ENCODE peak calls at places on chromosomes 3 and 15, in seven cellular contexts. T is stomach, Q is K562, C is HepG2, S is transverse colon, Z is sigmoid colon, U is HCT116. H is an unnamed sample.

GRCh38 chr15:39157902-39158301 is 423.0 kb upstream of the THBS1 start:
- DNase-seq in T (no peak), Q (peak), C (no peak), S (no peak), Z (no peak), U (no peak), H (no peak)

GRCh38 chr15:75578948-75579908 is at the start of gene PTPN9:
- DNase-seq in T (peak), Q (peak), C (peak), S (peak), Z (peak), U (peak), H (peak)

GRCh38 chr3:43378066-43378935 is 92.0 kb downstream of the SNRK start:
- DNase-seq in T (peak), Q (peak), C (peak), S (peak), Z (no peak), U (peak), H (peak)

GRCh38 chr3:9976736-9977709 is 9.6 kb downstream of the EMC3 start:
- DNase-seq in T (peak), Q (peak), C (peak), S (peak), Z (peak), U (peak), H (no peak)

GRCh38 chr3:481680-482079 is 285.1 kb downstream of the CHL1 start:
- DNase-seq in T (no peak), Q (no peak), C (no peak), S (no peak), Z (no peak), U (no peak), H (no peak)

GRCh38 chr15:89761009-89761831 is 10.2 kb upstream of the MESP1 start:
- DNase-seq in T (peak), Q (no peak), C (no peak), S (peak), Z (no peak), U (no peak), H (peak)

GRCh38 chr3:11755276-11755675 is 91.4 kb downstream of the TAMM41 start:
- DNase-seq in T (no peak), Q (no peak), C (no peak), S (no peak), Z (no peak), U (no peak), H (no peak)

GRCh38 chr15:70528270-70528706 is 235.1 kb downstream of the UACA start:
- DNase-seq in T (peak), Q (peak), C (peak), S (peak), Z (no peak), U (peak), H (peak)

GRCh38 chr3:168102735-168103410 is 7.1 kb upstream of the GOLIM4 start:
- DNase-seq in T (no peak), Q (no peak), C (no peak), S (no peak), Z (no peak), U (no peak), H (no peak)

GRCh38 chr3:173397161-173398110 is at the start of gene NLGN1:
- DNase-seq in T (peak), Q (peak), C (no peak), S (peak), Z (peak), U (no peak), H (peak)

GRCh38 chr3:110296885-110297284 is 774.7 kb upstream of the NECTIN3 start:
- DNase-seq in T (no peak), Q (no peak), C (no peak), S (no peak), Z (no peak), U (no peak), H (no peak)

GRCh38 chr3:62193586-62194345 is 179.6 kb downstream of the FEZF2 start:
- DNase-seq in T (no peak), Q (no peak), C (no peak), S (no peak), Z (no peak), U (no peak), H (no peak)

GRCh38 chr3:120816728-120817127 is 74.2 kb downstream of the GTF2E1 start:
- DNase-seq in T (no peak), Q (no peak), C (no peak), S (no peak), Z (no peak), U (no peak), H (no peak)

GRCh38 chr3:64215559-64215958 is 9.7 kb downstream of the PRICKLE2 start:
- DNase-seq in T (no peak), Q (no peak), C (no peak), S (no peak), Z (no peak), U (no peak), H (no peak)

GRCh38 chr3:147368561-147369151 is 37.7 kb downstream of the ZIC4 start:
- DNase-seq in T (no peak), Q (no peak), C (peak), S (no peak), Z (no peak), U (no peak), H (no peak)

GRCh38 chr15:74616020-74616939 is 644 bp downstream of the CLK3 start:
- DNase-seq in T (peak), Q (peak), C (peak), S (peak), Z (peak), U (no peak), H (peak)

GRCh38 chr3:131172502-131172901 is 145.8 kb downstream of the NEK11 start:
- DNase-seq in T (no peak), Q (no peak), C (no peak), S (no peak), Z (no peak), U (no peak), H (no peak)

GRCh38 chr3:42750834-42751233 is 22.2 kb downstream of the CCDC13 start:
- DNase-seq in T (peak), Q (no peak), C (no peak), S (no peak), Z (peak), U (no peak), H (peak)

GRCh38 chr3:197682713-197683112 is 54.0 kb downstream of the RUBCN start:
- DNase-seq in T (no peak), Q (no peak), C (no peak), S (no peak), Z (no peak), U (no peak), H (no peak)

GRCh38 chr3:57696861-57697321 is 4.0 kb upstream of the DENND6A start:
- DNase-seq in T (no peak), Q (no peak), C (no peak), S (no peak), Z (no peak), U (no peak), H (no peak)

GRCh38 chr15:35410775-35411174 is 135.2 kb downstream of the DPH6 start:
- DNase-seq in T (no peak), Q (no peak), C (no peak), S (no peak), Z (no peak), U (no peak), H (no peak)

GRCh38 chr3:176650478-176650877 is 546.8 kb downstream of the TBL1XR1 start:
- DNase-seq in T (no peak), Q (peak), C (no peak), S (no peak), Z (no peak), U (no peak), H (no peak)

GRCh38 chr3:167728176-167728575 is 6.5 kb downstream of the PDCD10 start:
- DNase-seq in T (no peak), Q (peak), C (no peak), S (no peak), Z (no peak), U (no peak), H (no peak)

GRCh38 chr3:54206874-54207273 is 84.5 kb downstream of the CACNA2D3 start:
- DNase-seq in T (no peak), Q (no peak), C (no peak), S (no peak), Z (no peak), U (no peak), H (no peak)

GRCh38 chr3:26438981-26439884 is 183.3 kb upstream of the LRRC3B start:
- DNase-seq in T (no peak), Q (no peak), C (no peak), S (no peak), Z (no peak), U (no peak), H (no peak)

GRCh38 chr3:17081520-17081919 is 196.8 kb downstream of the PLCL2 start:
- DNase-seq in T (no peak), Q (no peak), C (no peak), S (no peak), Z (no peak), U (no peak), H (no peak)

GRCh38 chr3:36944641-36945270 is at the start of gene TRANK1:
- DNase-seq in T (peak), Q (no peak), C (no peak), S (peak), Z (peak), U (no peak), H (peak)

GRCh38 chr3:78888650-78889049 is 879.1 kb downstream of the ROBO1 start:
- DNase-seq in T (no peak), Q (no peak), C (no peak), S (no peak), Z (no peak), U (no peak), H (no peak)

GRCh38 chr3:171160326-171160725 is 133.8 kb upstream of the SLC2A2 start:
- DNase-seq in T (no peak), Q (no peak), C (no peak), S (no peak), Z (no peak), U (no peak), H (no peak)

GRCh38 chr3:136247436-136247835 is 2.7 kb upstream of the PCCB start:
- DNase-seq in T (no peak), Q (no peak), C (no peak), S (no peak), Z (no peak), U (no peak), H (no peak)

GRCh38 chr15:42121667-42122066 is 27.3 kb upstream of the PLA2G4D start:
- DNase-seq in T (peak), Q (no peak), C (no peak), S (no peak), Z (no peak), U (no peak), H (no peak)

GRCh38 chr3:149813367-149814281 is 609 bp downstream of the RNF13 start:
- DNase-seq in T (no peak), Q (peak), C (peak), S (peak), Z (peak), U (no peak), H (peak)

GRCh38 chr3:136973352-136973751 is 15.6 kb downstream of the IL20RB start:
- DNase-seq in T (no peak), Q (no peak), C (peak), S (no peak), Z (no peak), U (no peak), H (no peak)

GRCh38 chr3:29268651-29269050 is 12.2 kb upstream of the RBMS3 start:
- DNase-seq in T (no peak), Q (no peak), C (no peak), S (no peak), Z (no peak), U (no peak), H (no peak)

GRCh38 chr3:167489571-167489970 is 15.7 kb upstream of the SERPINI2 start:
- DNase-seq in T (no peak), Q (no peak), C (no peak), S (no peak), Z (no peak), U (no peak), H (no peak)

GRCh38 chr3:152173627-152174026 is 95.1 kb upstream of the MBNL1 start:
- DNase-seq in T (no peak), Q (no peak), C (no peak), S (no peak), Z (no peak), U (no peak), H (no peak)

GRCh38 chr15:84795186-84795585 is 22.0 kb upstream of the ALPK3 start:
- DNase-seq in T (no peak), Q (no peak), C (no peak), S (no peak), Z (no peak), U (no peak), H (no peak)

GRCh38 chr3:9754678-9755077 is 4.9 kb downstream of the OGG1 start:
- DNase-seq in T (no peak), Q (no peak), C (no peak), S (no peak), Z (no peak), U (no peak), H (no peak)

GRCh38 chr3:52238193-52238760 is 681 bp downstream of the TWF2 start:
- DNase-seq in T (no peak), Q (peak), C (peak), S (no peak), Z (no peak), U (no peak), H (no peak)

GRCh38 chr3:52237659-52238172 is 1.2 kb downstream of the TWF2 start:
- DNase-seq in T (peak), Q (peak), C (no peak), S (peak), Z (peak), U (peak), H (peak)

GRCh38 chr3:52240886-52241244 is 1.9 kb upstream of the TWF2 start:
- DNase-seq in T (no peak), Q (no peak), C (no peak), S (no peak), Z (no peak), U (no peak), H (no peak)

GRCh38 chr3:52240059-52240885 is 1.3 kb upstream of the TWF2 start:
- DNase-seq in T (no peak), Q (peak), C (peak), S (peak), Z (peak), U (peak), H (peak)

GRCh38 chr3:52238761-52239701 is at the start of gene TWF2:
- DNase-seq in T (peak), Q (peak), C (peak), S (peak), Z (peak), U (peak), H (peak)
- TF ChIP-seq POLR2A in T (no peak), Q (peak), C (no peak), S (peak), Z (peak), U (peak), H (no peak)

GRCh38 chr15:56838085-56838484 is 80.4 kb upstream of the TCF12 start:
- DNase-seq in T (no peak), Q (no peak), C (no peak), S (no peak), Z (no peak), U (no peak), H (no peak)

GRCh38 chr15:56832125-56832524 is 86.3 kb upstream of the TCF12 start:
- DNase-seq in T (peak), Q (no peak), C (no peak), S (peak), Z (peak), U (no peak), H (no peak)

GRCh38 chr15:56839099-56839498 is 79.3 kb upstream of the TCF12 start:
- DNase-seq in T (no peak), Q (no peak), C (no peak), S (no peak), Z (no peak), U (no peak), H (no peak)

GRCh38 chr15:56837281-56837680 is 81.2 kb upstream of the TCF12 start:
- DNase-seq in T (no peak), Q (no peak), C (no peak), S (no peak), Z (no peak), U (no peak), H (no peak)

DNA sequence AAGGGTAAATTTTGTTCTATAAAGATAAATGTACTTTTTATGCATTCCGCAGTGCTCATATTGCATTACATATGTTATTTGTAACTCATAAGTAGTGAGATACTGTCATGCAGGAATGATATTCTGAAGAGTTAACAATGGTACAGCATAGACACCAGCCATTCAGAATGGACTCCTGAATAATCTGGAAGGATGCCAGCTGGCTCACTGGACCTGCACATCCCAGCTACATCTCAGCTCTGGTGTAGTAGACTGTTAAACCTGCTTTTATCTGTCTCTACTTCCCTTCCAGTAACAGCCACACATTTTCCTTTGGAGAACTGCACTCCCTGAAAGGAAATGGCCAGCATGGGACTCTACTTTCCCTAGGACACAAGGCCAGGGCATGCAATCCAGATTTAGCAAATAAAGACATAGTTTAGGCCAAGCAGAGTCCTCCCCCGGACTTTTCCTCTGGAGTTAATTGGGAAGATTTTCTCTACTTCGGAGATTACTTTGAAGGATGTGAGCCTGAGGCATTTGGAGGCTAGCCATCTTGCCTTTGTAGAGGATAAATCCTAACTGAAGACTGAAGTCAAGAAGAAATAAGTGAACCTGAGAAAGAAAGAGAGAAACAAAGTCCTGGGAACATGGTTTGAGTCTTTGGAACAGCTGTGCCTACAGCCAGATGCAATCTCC is 82.7 kb upstream of the TCF12 start:
- DNase-seq in T (no peak), Q (peak), C (no peak), S (no peak), Z (no peak), U (no peak), H (no peak)
- TF ChIP-seq POLR2AphosphoS5 in T (no peak), Q (no peak), C (no peak), S (no peak), Z (no peak), U (no peak), H (no peak)

GRCh38 chr3:138367326-138367850 is 19.0 kb downstream of the MRAS start:
- DNase-seq in T (no peak), Q (no peak), C (no peak), S (no peak), Z (no peak), U (no peak), H (peak)

GRCh38 chr3:138365253-138365555 is 16.8 kb downstream of the MRAS start:
- DNase-seq in T (no peak), Q (no peak), C (no peak), S (no peak), Z (no peak), U (no peak), H (peak)

GRCh38 chr3:138364356-138365252 is 16.2 kb downstream of the MRAS start:
- DNase-seq in T (no peak), Q (no peak), C (no peak), S (no peak), Z (no peak), U (no peak), H (peak)

GRCh38 chr3:138367912-138368311 is 19.5 kb downstream of the MRAS start:
- DNase-seq in T (no peak), Q (no peak), C (no peak), S (peak), Z (peak), U (no peak), H (peak)

DNA sequence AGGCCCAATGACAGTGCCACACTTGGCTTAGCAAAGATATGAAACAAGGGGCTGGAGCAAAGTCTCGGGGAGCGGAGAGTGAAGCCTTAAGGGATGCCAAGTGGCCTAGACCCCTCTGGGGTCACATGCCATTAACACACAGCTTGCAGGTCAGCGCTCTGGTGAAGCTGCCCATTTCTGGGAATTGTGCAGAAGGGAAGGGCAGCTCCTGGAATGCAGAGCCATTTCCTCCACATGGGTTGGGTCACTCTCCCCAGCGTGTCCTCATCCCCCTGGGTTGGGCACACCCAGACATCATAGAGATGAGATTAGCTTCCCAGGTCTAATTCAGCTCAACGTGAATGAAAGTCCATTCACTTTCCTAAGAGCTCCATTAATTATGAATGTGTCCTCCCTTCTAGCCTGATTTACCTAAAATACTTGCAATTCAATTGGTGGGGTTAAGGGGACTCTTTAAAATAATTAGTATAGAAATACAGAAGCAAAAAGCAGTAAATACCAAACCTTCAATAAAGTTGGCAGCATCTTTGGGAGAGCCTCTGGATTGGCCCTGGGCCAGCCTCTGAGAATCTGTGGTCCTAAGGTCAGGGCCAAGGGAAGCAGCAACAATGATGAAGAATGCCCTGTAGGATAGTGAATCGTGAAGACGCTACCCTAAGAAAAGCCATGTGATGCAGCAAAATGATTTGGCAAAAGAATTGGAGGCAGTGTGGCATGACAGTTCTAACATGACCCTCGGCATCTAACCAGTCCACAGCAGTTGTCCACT is 17.8 kb downstream of the MRAS start:
- DNase-seq in T (no peak), Q (no peak), C (no peak), S (no peak), Z (peak), U (no peak), H (peak)
- H3K27ac ChIP-seq in T (no peak), Q (no peak), C (no peak), S (no peak), Z (no peak), U (no peak), H (no peak)

GRCh38 chr15:64153480-64154367 is 2.2 kb downstream of the SNX22 start:
- DNase-seq in T (peak), Q (peak), C (peak), S (peak), Z (peak), U (peak), H (peak)

GRCh38 chr15:64158363-64159134 is 4.3 kb downstream of the PPIB start:
- DNase-seq in T (no peak), Q (no peak), C (no peak), S (no peak), Z (no peak), U (no peak), H (no peak)

GRCh38 chr15:64155802-64156651 is 4.5 kb downstream of the SNX22 start:
- DNase-seq in T (no peak), Q (no peak), C (no peak), S (no peak), Z (no peak), U (no peak), H (peak)

GRCh38 chr15:64156652-64157331 is 5.3 kb downstream of the SNX22 start:
- DNase-seq in T (no peak), Q (no peak), C (no peak), S (no peak), Z (no peak), U (no peak), H (no peak)

DNA sequence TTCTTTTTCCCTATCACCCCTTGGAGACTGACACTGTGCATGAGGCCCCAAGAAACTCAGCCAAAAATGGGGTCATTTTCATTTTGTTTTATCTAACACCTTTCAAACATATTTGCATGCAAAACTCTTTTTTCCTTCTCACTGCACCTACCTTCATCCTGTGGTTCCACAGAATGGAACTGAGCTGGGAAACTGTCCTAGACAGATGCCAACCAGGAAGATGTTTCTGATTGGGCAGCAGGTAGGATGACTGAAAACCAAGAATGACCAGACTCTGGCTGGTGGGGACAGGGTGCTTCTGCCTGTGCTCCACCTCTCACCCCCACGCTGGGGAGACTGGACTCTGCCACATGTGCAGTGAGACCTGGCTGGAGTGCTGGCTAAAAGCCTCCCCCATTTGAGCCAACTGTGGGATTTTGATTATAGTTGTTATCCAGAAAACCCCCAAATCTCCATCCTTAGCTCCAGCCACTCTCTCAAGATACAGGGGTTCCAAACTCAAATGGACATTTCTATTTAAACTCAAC is 5.2 kb downstream of the PPIB start:
- DNase-seq in T (no peak), Q (no peak), C (no peak), S (no peak), Z (no peak), U (no peak), H (no peak)
- TF ChIP-seq POLR2A in T (no peak), Q (no peak), C (no peak), S (no peak), Z (no peak), U (no peak), H (no peak)